ENCODE peak calls at places on chromosomes 12 and 14, in eight cellular contexts. One of them, this sample, is unnamed.

GRCh38 chr14:64465208-64465821 is at the start of gene AKAP5:
- DNase-seq in fibroblast of lung: peak; percentile 18
- DNase-seq in aorta: peak; percentile 87
- DNase-seq in endodermal cell: peak; percentile 95
- DNase-seq in small intestine: peak; percentile 27
- DNase-seq in Caco-2: peak; percentile 94
- DNase-seq in CD8-positive, alpha-beta memory T cell: peak; percentile 78
- DNase-seq in gastrocnemius medialis: peak; percentile 3
- DNase-seq in this sample: peak; percentile 8

GRCh38 chr14:49865431-49865859 is 12.9 kb upstream of the NEMF start:
- DNase-seq in fibroblast of lung: peak; percentile 73
- DNase-seq in aorta: peak; percentile 92
- DNase-seq in endodermal cell: peak; percentile 94
- DNase-seq in small intestine: peak; percentile 81
- DNase-seq in Caco-2: peak; percentile 82
- DNase-seq in CD8-positive, alpha-beta memory T cell: peak; percentile 81
- DNase-seq in gastrocnemius medialis: peak; percentile 20
- DNase-seq in this sample: peak; percentile 58

GRCh38 chr12:107079172-107080011 is 14.0 kb downstream of the CRY1 start:
- DNase-seq in fibroblast of lung: peak; percentile 52
- DNase-seq in aorta: no peak
- DNase-seq in endodermal cell: no peak
- DNase-seq in small intestine: peak; percentile 31
- DNase-seq in Caco-2: peak; percentile 8
- DNase-seq in CD8-positive, alpha-beta memory T cell: no peak
- DNase-seq in gastrocnemius medialis: no peak
- DNase-seq in this sample: peak; percentile 69

GRCh38 chr12:28388879-28389278 is 198.6 kb downstream of the CCDC91 start:
- DNase-seq in fibroblast of lung: no peak
- DNase-seq in aorta: no peak
- DNase-seq in endodermal cell: no peak
- DNase-seq in small intestine: no peak
- DNase-seq in Caco-2: no peak
- DNase-seq in CD8-positive, alpha-beta memory T cell: no peak
- DNase-seq in gastrocnemius medialis: no peak
- DNase-seq in this sample: no peak

GRCh38 chr12:10771132-10771733 is 31.2 kb downstream of the TAS2R7 start:
- DNase-seq in fibroblast of lung: peak; percentile 66
- DNase-seq in aorta: no peak
- DNase-seq in endodermal cell: no peak
- DNase-seq in small intestine: peak; percentile 32
- DNase-seq in Caco-2: peak; percentile 43
- DNase-seq in CD8-positive, alpha-beta memory T cell: no peak
- DNase-seq in gastrocnemius medialis: no peak
- DNase-seq in this sample: peak; percentile 44

GRCh38 chr14:50173891-50174290 is 57.5 kb downstream of the SOS2 start:
- DNase-seq in fibroblast of lung: no peak
- DNase-seq in aorta: no peak
- DNase-seq in endodermal cell: no peak
- DNase-seq in small intestine: no peak
- DNase-seq in Caco-2: no peak
- DNase-seq in CD8-positive, alpha-beta memory T cell: no peak
- DNase-seq in gastrocnemius medialis: no peak
- DNase-seq in this sample: peak; percentile 13

GRCh38 chr14:55382483-55382882 is 29.1 kb downstream of the ATG14 start:
- DNase-seq in fibroblast of lung: no peak
- DNase-seq in aorta: no peak
- DNase-seq in endodermal cell: no peak
- DNase-seq in small intestine: no peak
- DNase-seq in Caco-2: peak; percentile 4
- DNase-seq in CD8-positive, alpha-beta memory T cell: no peak
- DNase-seq in gastrocnemius medialis: no peak
- DNase-seq in this sample: no peak

GRCh38 chr14:29085546-29085945 is 319.0 kb downstream of the FOXG1 start:
- DNase-seq in fibroblast of lung: peak; percentile 18
- DNase-seq in aorta: no peak
- DNase-seq in endodermal cell: peak; percentile 47
- DNase-seq in small intestine: no peak
- DNase-seq in Caco-2: peak; percentile 13
- DNase-seq in CD8-positive, alpha-beta memory T cell: no peak
- DNase-seq in gastrocnemius medialis: no peak
- DNase-seq in this sample: peak; percentile 14

GRCh38 chr12:52280319-52280795 is 5.9 kb downstream of the KRT86 start:
- DNase-seq in fibroblast of lung: peak; percentile 98
- DNase-seq in aorta: peak; percentile 89
- DNase-seq in endodermal cell: peak; percentile 38
- DNase-seq in small intestine: no peak
- DNase-seq in Caco-2: peak; percentile 76
- DNase-seq in CD8-positive, alpha-beta memory T cell: no peak
- DNase-seq in gastrocnemius medialis: no peak
- DNase-seq in this sample: peak; percentile 98

GRCh38 chr12:49984960-49985359 is 12.2 kb downstream of the AQP6 start:
- DNase-seq in fibroblast of lung: no peak
- DNase-seq in aorta: no peak
- DNase-seq in endodermal cell: no peak
- DNase-seq in small intestine: no peak
- DNase-seq in Caco-2: no peak
- DNase-seq in CD8-positive, alpha-beta memory T cell: no peak
- DNase-seq in gastrocnemius medialis: no peak
- DNase-seq in this sample: no peak

GRCh38 chr12:132946507-132946820 is 9.6 kb downstream of the ZNF605 start:
- DNase-seq in fibroblast of lung: no peak
- DNase-seq in aorta: no peak
- DNase-seq in endodermal cell: peak; percentile 31
- DNase-seq in small intestine: no peak
- DNase-seq in Caco-2: no peak
- DNase-seq in CD8-positive, alpha-beta memory T cell: no peak
- DNase-seq in gastrocnemius medialis: no peak
- DNase-seq in this sample: no peak

GRCh38 chr12:103664626-103665025 is 77.6 kb downstream of the STAB2 start:
- DNase-seq in fibroblast of lung: no peak
- DNase-seq in aorta: no peak
- DNase-seq in endodermal cell: no peak
- DNase-seq in small intestine: no peak
- DNase-seq in Caco-2: no peak
- DNase-seq in CD8-positive, alpha-beta memory T cell: no peak
- DNase-seq in gastrocnemius medialis: no peak
- DNase-seq in this sample: no peak

GRCh38 chr14:75822522-75823288 is 159.1 kb downstream of the TGFB3 start:
- DNase-seq in fibroblast of lung: peak; percentile 83
- DNase-seq in aorta: no peak
- DNase-seq in endodermal cell: no peak
- DNase-seq in small intestine: peak; percentile 12
- DNase-seq in Caco-2: no peak
- DNase-seq in CD8-positive, alpha-beta memory T cell: no peak
- DNase-seq in gastrocnemius medialis: no peak
- DNase-seq in this sample: peak; percentile 71

GRCh38 chr14:36443374-36443773 is 76.7 kb downstream of the NKX2-1 start:
- DNase-seq in fibroblast of lung: no peak
- DNase-seq in aorta: no peak
- DNase-seq in endodermal cell: peak; percentile 65
- DNase-seq in small intestine: no peak
- DNase-seq in Caco-2: no peak
- DNase-seq in CD8-positive, alpha-beta memory T cell: no peak
- DNase-seq in gastrocnemius medialis: no peak
- DNase-seq in this sample: no peak

GRCh38 chr12:111438501-111438900 is 32.8 kb downstream of the SH2B3 start:
- DNase-seq in fibroblast of lung: peak; percentile 25
- DNase-seq in aorta: peak; percentile 84
- DNase-seq in endodermal cell: peak; percentile 76
- DNase-seq in small intestine: no peak
- DNase-seq in Caco-2: no peak
- DNase-seq in CD8-positive, alpha-beta memory T cell: peak; percentile 84
- DNase-seq in gastrocnemius medialis: no peak
- DNase-seq in this sample: peak; percentile 84

GRCh38 chr12:55063291-55063690 is 43.5 kb downstream of the NEUROD4 start:
- DNase-seq in fibroblast of lung: no peak
- DNase-seq in aorta: no peak
- DNase-seq in endodermal cell: no peak
- DNase-seq in small intestine: no peak
- DNase-seq in Caco-2: no peak
- DNase-seq in CD8-positive, alpha-beta memory T cell: no peak
- DNase-seq in gastrocnemius medialis: no peak
- DNase-seq in this sample: no peak

GRCh38 chr12:57881035-57881973 is 34.8 kb upstream of the CTDSP2 start:
- DNase-seq in fibroblast of lung: no peak
- DNase-seq in aorta: no peak
- DNase-seq in endodermal cell: no peak
- DNase-seq in small intestine: peak; percentile 90
- DNase-seq in Caco-2: no peak
- DNase-seq in CD8-positive, alpha-beta memory T cell: no peak
- DNase-seq in gastrocnemius medialis: peak; percentile 67
- DNase-seq in this sample: no peak

DNA sequence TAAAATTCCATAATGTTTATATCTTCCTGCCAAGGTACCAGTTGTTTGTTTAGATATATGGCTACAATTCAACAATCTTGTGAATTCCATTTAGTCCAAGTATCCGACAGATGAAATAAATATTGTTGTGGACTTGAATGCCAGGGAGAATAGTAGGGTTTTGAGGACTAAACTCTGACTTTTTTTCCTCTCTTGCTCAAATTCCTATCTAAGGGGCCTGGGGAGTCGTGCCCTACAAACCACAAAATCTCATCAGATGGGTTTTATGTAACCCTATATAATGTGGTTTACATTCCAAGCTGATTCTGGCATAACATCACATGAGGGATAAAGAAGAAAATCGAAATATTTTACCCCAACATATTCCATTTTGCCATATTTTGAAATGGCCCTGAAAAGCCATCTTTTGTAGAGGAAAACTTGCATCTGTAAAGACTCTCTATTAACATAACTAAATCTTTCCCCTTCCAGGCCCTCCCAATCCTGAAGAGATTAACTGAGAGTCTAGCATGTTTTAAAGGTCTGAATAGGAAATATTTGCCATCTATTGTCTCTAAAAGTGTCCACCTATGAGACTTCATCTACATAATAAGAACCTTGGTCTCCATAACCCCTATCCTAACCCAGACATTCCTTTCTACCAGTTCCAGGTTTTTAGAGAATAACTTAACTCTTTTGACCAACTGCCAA is 184.7 kb upstream of the KITLG start:
- DNase-seq in fibroblast of lung: peak; percentile 28
- DNase-seq in aorta: no peak
- DNase-seq in endodermal cell: no peak
- DNase-seq in small intestine: no peak
- DNase-seq in Caco-2: no peak
- DNase-seq in CD8-positive, alpha-beta memory T cell: no peak
- DNase-seq in gastrocnemius medialis: no peak
- DNase-seq in this sample: no peak
- H3K4me3 ChIP-seq in fibroblast of lung: no peak overlapping the region
- H3K4me3 ChIP-seq in aorta: no peak overlapping the region
- H3K4me3 ChIP-seq in endodermal cell: no peak overlapping the region
- H3K4me3 ChIP-seq in small intestine: no peak overlapping the region
- H3K4me3 ChIP-seq in Caco-2: no peak overlapping the region
- H3K4me3 ChIP-seq in CD8-positive, alpha-beta memory T cell: no peak overlapping the region
- H3K4me3 ChIP-seq in gastrocnemius medialis: no peak overlapping the region
- H3K4me3 ChIP-seq in this sample: no peak overlapping the region

GRCh38 chr12:5977556-5977955 is 32.5 kb upstream of the ANO2 start:
- DNase-seq in fibroblast of lung: no peak
- DNase-seq in aorta: no peak
- DNase-seq in endodermal cell: peak; percentile 10
- DNase-seq in small intestine: no peak
- DNase-seq in Caco-2: no peak
- DNase-seq in CD8-positive, alpha-beta memory T cell: no peak
- DNase-seq in gastrocnemius medialis: no peak
- DNase-seq in this sample: no peak
- H3K27me3 ChIP-seq in fibroblast of lung: peaks cover 14% of the 10 kb centered on the region
- H3K27me3 ChIP-seq in aorta: no peaks in the 10 kb centered on the region
- H3K27me3 ChIP-seq in endodermal cell: no peaks in the 10 kb centered on the region
- H3K27me3 ChIP-seq in small intestine: no peaks in the 10 kb centered on the region
- H3K27me3 ChIP-seq in Caco-2: no peaks in the 10 kb centered on the region
- H3K27me3 ChIP-seq in CD8-positive, alpha-beta memory T cell: no peaks in the 10 kb centered on the region
- H3K27me3 ChIP-seq in gastrocnemius medialis: no peaks in the 10 kb centered on the region
- H3K27me3 ChIP-seq in this sample: no peaks in the 10 kb centered on the region

DNA sequence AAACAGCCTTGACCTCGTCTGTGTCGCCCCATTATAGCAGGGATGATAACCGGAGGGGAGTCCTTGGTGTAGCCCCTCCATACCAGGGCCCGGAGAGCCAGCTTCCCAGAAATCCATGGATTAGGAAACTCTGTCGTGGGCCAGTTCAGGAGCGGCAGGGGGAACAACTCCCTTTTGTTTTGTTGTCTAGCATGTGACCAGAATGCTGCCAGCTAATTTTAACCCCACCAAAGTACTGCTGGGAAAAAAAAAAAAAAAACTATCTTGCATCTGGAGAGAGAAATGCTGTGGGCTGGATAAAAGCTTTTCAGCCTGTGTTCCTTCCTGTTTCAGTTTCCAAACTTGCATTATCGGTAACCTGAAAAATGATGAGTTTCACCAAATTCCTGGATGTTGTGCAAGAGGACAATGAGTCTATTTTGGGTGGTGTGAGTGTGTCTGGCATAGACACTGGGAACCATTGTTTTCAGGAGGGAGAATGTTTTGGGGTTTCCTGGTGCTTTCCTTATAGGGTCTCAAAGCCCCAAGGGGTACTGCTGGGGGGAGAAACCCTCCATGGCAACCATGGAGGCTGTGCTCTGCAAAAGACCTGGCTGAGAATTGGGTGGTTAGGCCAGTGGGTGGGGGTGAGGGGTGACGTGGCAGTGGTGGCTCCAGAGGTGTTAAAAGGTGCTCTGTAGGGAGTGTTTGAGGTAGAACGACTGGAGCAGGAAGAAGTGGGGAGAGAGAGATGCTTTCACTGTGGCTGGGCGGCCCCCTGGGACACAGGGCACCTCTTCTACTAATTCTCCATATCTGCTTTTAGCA is 14.9 kb upstream of the IRF2BPL start:
- DNase-seq in fibroblast of lung: peak; percentile 88
- DNase-seq in aorta: peak; percentile 60
- DNase-seq in endodermal cell: peak; percentile 84
- DNase-seq in small intestine: no peak
- DNase-seq in Caco-2: no peak
- DNase-seq in CD8-positive, alpha-beta memory T cell: peak; percentile 76
- DNase-seq in gastrocnemius medialis: no peak
- DNase-seq in this sample: peak; percentile 64
- H3K4me3 ChIP-seq in fibroblast of lung: no peak overlapping the region
- H3K4me3 ChIP-seq in aorta: no peak overlapping the region
- H3K4me3 ChIP-seq in endodermal cell: no peak overlapping the region
- H3K4me3 ChIP-seq in small intestine: no peak overlapping the region
- H3K4me3 ChIP-seq in Caco-2: no peak overlapping the region
- H3K4me3 ChIP-seq in CD8-positive, alpha-beta memory T cell: no peak overlapping the region
- H3K4me3 ChIP-seq in gastrocnemius medialis: peak overlapping the region; percentile 5
- H3K4me3 ChIP-seq in this sample: no peak overlapping the region

DNA sequence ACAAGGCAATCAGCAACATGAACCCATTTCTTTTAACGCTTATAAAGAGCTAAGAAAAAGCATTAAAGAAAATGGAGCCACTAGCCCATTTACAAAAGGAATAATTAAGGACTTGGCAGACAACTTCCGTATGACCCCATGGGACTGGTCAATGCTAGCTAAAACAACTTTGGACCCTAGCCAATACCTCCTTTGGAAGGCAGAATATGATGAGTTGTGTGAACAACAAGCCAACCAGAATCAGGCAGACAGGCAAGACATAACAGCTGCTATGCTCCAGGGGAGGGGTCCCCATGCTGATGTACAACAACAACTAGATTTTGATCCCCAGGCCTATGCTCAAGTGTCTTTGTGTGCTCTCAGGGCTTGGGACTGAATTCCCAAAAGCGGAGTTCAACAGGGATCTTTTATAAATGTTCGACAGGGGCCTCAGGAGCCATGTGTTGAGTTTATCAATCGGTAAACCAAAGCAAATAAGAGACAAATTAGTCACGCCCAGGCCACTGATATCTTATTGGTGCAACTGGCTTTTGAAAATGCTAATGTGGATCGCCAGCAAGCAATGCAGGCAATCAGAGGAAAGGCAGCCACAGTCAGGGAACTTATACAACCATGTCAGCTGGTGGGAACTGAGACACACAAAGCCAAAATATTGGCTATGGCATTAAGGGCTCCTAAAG is 254.4 kb upstream of the DIO2 start:
- DNase-seq in fibroblast of lung: no peak
- DNase-seq in aorta: no peak
- DNase-seq in endodermal cell: no peak
- DNase-seq in small intestine: no peak
- DNase-seq in Caco-2: no peak
- DNase-seq in CD8-positive, alpha-beta memory T cell: no peak
- DNase-seq in gastrocnemius medialis: no peak
- DNase-seq in this sample: no peak
- H3K27me3 ChIP-seq in fibroblast of lung: no peaks in the 10 kb centered on the region
- H3K27me3 ChIP-seq in aorta: no peaks in the 10 kb centered on the region
- H3K27me3 ChIP-seq in endodermal cell: peaks cover 82% of the 10 kb centered on the region
- H3K27me3 ChIP-seq in small intestine: no peaks in the 10 kb centered on the region
- H3K27me3 ChIP-seq in Caco-2: no peaks in the 10 kb centered on the region
- H3K27me3 ChIP-seq in CD8-positive, alpha-beta memory T cell: no peaks in the 10 kb centered on the region
- H3K27me3 ChIP-seq in gastrocnemius medialis: no peaks in the 10 kb centered on the region
- H3K27me3 ChIP-seq in this sample: no peaks in the 10 kb centered on the region

This sample was measured in bronchial epithelial cell.